ENCODE peak calls at places on chromosomes 6 and 20, in six cellular contexts. L, B, S, T, W and J are unnamed samples.

GRCh38 chr20:41776450-41776849 is 158.3 kb upstream of the CHD6 start:
- DNase-seq in S (no peak), W (no peak), B (no peak), T (no peak), L (no peak), J (no peak)

GRCh38 chr20:51467971-51468626 is 74.4 kb downstream of the NFATC2 start:
- DNase-seq in T (no peak), L (no peak), B (no peak), W (no peak), S (peak), J (no peak)

GRCh38 chr20:40314278-40314677 is 374.8 kb downstream of the MAFB start:
- DNase-seq in S (no peak), T (no peak), W (no peak), B (no peak), L (no peak), J (no peak)

GRCh38 chr6:25056130-25056529 is 120.4 kb upstream of the RIPOR2 start:
- DNase-seq in W (no peak), L (no peak), S (peak), T (no peak), B (no peak), J (no peak)

GRCh38 chr6:166931426-166931970 is 24.9 kb downstream of the RNASET2 start:
- DNase-seq in T (no peak), L (no peak), B (no peak), S (peak), W (no peak), J (no peak)

GRCh38 chr6:107435798-107436197 is 23.6 kb downstream of the PDSS2 start:
- DNase-seq in B (no peak), L (no peak), T (peak), W (no peak), S (no peak), J (no peak)

GRCh38 chr20:55684578-55684977 is 320.7 kb downstream of the CBLN4 start:
- DNase-seq in W (no peak), B (peak), L (no peak), T (no peak), S (no peak), J (no peak)

GRCh38 chr6:45589367-45589766 is 211.6 kb upstream of the SUPT3H start:
- DNase-seq in S (no peak), B (no peak), W (no peak), L (no peak), T (no peak), J (no peak)

GRCh38 chr20:62752671-62753501 is 43.4 kb upstream of the MRGBP start:
- DNase-seq in B (no peak), T (peak), L (peak), W (no peak), S (peak), J (no peak)

GRCh38 chr6:3402310-3403243 is 54.3 kb downstream of the SLC22A23 start:
- DNase-seq in B (no peak), T (no peak), S (no peak), W (peak), L (no peak), J (no peak)

GRCh38 chr6:102204336-102204735 is 810.8 kb downstream of the GRIK2 start:
- DNase-seq in W (no peak), L (no peak), T (no peak), S (no peak), B (no peak), J (no peak)

GRCh38 chr6:108027594-108027993 is 46.9 kb downstream of the OSTM1 start:
- DNase-seq in L (no peak), B (no peak), T (no peak), S (no peak), W (no peak), J (no peak)

GRCh38 chr20:24033151-24033550 is 44.6 kb upstream of the GGTLC1 start:
- DNase-seq in W (no peak), B (no peak), T (no peak), L (no peak), S (no peak), J (no peak)

GRCh38 chr6:7311920-7312615 is 931 bp downstream of the SSR1 start:
- DNase-seq in T (peak), S (no peak), W (no peak), B (no peak), L (no peak), J (no peak)

GRCh38 chr20:62014488-62014775 is 51.2 kb downstream of the TAF4 start:
- DNase-seq in T (no peak), L (no peak), B (no peak), W (no peak), S (no peak), J (no peak)

GRCh38 chr6:16764188-16764950 is 3.1 kb upstream of the ATXN1 start:
- DNase-seq in W (no peak), S (no peak), L (no peak), T (peak), B (no peak), J (no peak)

GRCh38 chr6:169719117-169719516 is 5.2 kb downstream of the PHF10 start:
- DNase-seq in B (no peak), S (no peak), W (no peak), L (no peak), T (no peak), J (no peak)

GRCh38 chr20:32749914-32750637 is 6.8 kb upstream of the COMMD7 start:
- DNase-seq in B (no peak), S (no peak), W (no peak), T (peak), L (no peak), J (no peak)

GRCh38 chr20:57848282-57848681 is 138.5 kb upstream of the PMEPA1 start:
- DNase-seq in W (no peak), B (no peak), T (no peak), S (no peak), L (no peak), J (no peak)

GRCh38 chr6:3319801-3320200 is 61.1 kb downstream of the PSMG4 start:
- DNase-seq in T (no peak), S (peak), W (peak), L (no peak), B (no peak), J (no peak)

GRCh38 chr6:112337209-112337638 is 9.9 kb upstream of the RFPL4B start:
- DNase-seq in B (peak), S (no peak), L (peak), W (peak), T (peak), J (peak)

GRCh38 chr6:168796106-168796505 is 355.1 kb downstream of the SMOC2 start:
- DNase-seq in L (no peak), T (no peak), S (no peak), B (no peak), W (no peak), J (no peak)

GRCh38 chr6:74891358-74891811 is 314.5 kb downstream of the COL12A1 start:
- DNase-seq in L (peak), B (no peak), S (no peak), T (peak), W (peak), J (peak)

DNA sequence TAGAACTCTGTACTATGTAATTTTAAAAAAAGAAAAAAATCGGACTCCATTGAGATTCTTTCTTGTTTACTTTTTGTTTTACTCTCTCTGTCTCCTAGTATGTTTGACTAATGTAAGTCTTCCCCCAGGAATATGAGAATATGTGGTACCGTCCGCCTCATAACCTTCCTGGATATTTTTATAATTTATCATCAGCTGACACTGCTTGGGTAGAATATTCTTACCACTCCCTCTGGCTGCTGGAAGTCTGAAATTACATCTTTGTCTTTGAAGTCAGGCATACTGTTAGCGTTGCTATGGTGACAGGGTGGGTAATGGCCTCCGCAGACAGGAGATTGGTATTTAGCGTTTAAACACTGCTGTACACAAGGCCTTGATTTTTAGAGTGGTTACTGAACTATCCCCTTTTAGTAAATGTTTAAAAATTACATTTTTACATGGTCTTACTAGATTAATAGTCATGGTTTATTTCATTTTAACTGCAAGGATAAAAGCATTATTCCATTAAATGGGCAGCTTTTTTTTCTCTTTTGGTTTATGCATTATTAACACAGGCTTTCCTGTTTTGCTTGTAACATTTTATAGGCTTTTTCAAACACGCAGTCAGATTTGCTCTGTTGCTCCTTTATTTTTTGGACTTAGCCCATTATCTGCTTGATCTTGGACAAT is 176.4 kb downstream of the ARID1B start:
- DNase-seq in L (peak), W (peak), T (peak), B (peak), S (no peak), J (peak)
- H3K4me3 ChIP-seq in L (peak), W (no peak), T (peak), B (no peak), S (no peak), J (peak)

DNA sequence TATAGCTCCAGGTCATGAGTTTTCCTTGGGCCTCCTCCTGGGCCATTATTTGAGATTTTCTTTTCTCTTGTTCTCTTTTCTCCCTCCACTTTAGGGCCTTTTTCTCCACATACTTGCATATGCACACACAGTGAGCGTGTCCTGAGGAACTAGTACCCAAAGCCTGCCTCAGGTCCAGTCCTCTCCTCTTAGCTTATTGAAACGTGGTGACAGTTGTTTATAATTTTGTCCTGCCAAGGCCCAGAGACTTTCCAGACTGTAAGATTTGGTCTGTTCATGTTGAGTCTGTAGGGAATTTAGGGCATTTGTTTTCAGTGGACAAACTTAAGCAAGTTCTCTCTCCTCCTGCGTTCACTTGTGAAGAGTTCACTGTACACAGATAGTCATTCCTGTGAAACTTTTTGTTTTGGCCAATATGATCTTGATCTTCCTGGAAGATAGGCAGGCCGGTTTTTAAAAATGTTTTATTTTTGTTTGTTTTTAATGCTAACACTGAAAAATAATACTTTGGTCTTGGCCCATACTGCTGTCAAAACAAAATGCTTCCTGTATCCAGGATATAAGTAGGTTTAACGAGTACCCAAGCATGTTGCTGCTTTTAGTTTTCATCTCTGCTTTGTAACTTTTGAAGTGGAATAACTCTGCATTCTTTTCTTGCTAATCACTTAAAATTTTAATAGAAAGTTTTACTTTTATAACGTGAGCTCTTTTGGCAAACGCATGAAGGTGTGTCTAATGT is 20.7 kb downstream of the LRRC1 start:
- DNase-seq in S (no peak), T (peak), B (no peak), L (no peak), W (no peak), J (no peak)
- H3K4me3 ChIP-seq in S (no peak), T (no peak), B (no peak), L (no peak), W (no peak), J (no peak)

DNA sequence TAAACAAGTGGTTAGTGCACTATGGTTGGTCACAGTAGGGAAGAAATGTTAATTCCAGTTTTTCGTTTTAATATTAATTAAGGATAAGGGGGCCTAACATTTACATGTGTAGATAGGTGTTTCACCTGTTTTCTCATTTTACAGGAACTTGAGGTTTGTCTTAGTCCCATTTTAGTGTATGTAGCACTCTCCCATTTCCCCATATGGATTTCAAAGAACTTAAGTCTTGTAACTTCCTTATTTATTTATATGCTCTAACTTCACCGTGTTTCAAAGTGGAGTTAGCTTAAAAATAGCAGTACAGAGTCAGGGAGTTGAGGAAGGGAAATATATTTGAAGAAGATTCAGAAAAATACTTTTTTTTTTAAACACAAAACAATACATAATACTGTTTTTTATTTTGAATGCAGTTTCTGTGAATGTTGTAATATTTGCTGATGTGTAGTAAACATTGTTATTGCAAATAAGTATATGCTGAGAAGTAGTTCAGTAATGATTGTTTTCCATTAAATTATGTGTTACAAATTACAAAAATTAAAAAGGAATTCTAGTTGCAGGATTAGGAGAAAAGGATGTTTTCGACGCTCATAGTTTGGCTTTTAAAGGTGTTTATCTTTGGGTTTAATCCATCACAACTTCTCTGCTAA is 3.5 kb downstream of the SCAF8 start:
- DNase-seq in B (no peak), T (no peak), W (no peak), L (no peak), S (no peak), J (no peak)
- H3K4me3 ChIP-seq in B (no peak), T (peak), W (no peak), L (no peak), S (no peak), J (no peak)

GRCh38 chr6:4451718-4452117 is 316.3 kb upstream of the ECI2 start:
- DNase-seq in B (no peak), W (no peak), S (no peak), T (no peak), L (no peak), J (no peak)
- H3K4me3 ChIP-seq in B (no peak), W (no peak), S (no peak), T (no peak), L (no peak), J (no peak)

GRCh38 chr20:44170796-44171410 is 16.1 kb downstream of the JPH2 start:
- DNase-seq in B (no peak), T (no peak), L (no peak), S (no peak), W (no peak), J (no peak)

GRCh38 chr20:44166008-44166407 is 21.0 kb downstream of the JPH2 start:
- DNase-seq in W (no peak), T (peak), L (no peak), B (peak), S (no peak), J (no peak)

GRCh38 chr20:44167736-44168135 is 19.3 kb downstream of the JPH2 start:
- DNase-seq in T (no peak), L (no peak), S (no peak), B (no peak), W (no peak), J (no peak)

GRCh38 chr20:44171775-44172571 is 15.0 kb downstream of the JPH2 start:
- DNase-seq in W (peak), S (no peak), L (no peak), B (no peak), T (no peak), J (no peak)

GRCh38 chr20:44166477-44166876 is 20.5 kb downstream of the JPH2 start:
- DNase-seq in L (no peak), S (no peak), W (peak), T (peak), B (peak), J (peak)
- H3K4me3 ChIP-seq in L (no peak), S (no peak), W (no peak), T (no peak), B (no peak), J (peak)

GRCh38 chr6:4693566-4693965 is 82.6 kb upstream of the CDYL start:
- DNase-seq in L (no peak), B (no peak), W (no peak), T (no peak), S (no peak), J (no peak)
- H3K4me3 ChIP-seq in L (no peak), B (no peak), W (no peak), T (no peak), S (no peak), J (no peak)

GRCh38 chr6:134549854-134550253 is 231.9 kb upstream of the SGK1 start:
- DNase-seq in T (no peak), L (no peak), B (no peak), S (no peak), W (no peak), J (no peak)

GRCh38 chr6:134553941-134554340 is 236.0 kb upstream of the SGK1 start:
- DNase-seq in B (no peak), W (no peak), T (no peak), L (no peak), S (no peak), J (no peak)

GRCh38 chr6:134555672-134556071 is 237.8 kb upstream of the SGK1 start:
- DNase-seq in L (no peak), S (no peak), W (no peak), B (no peak), T (no peak), J (no peak)

GRCh38 chr6:134550604-134551003 is 232.7 kb upstream of the SGK1 start:
- DNase-seq in L (peak), B (no peak), W (no peak), S (no peak), T (peak), J (no peak)

DNA sequence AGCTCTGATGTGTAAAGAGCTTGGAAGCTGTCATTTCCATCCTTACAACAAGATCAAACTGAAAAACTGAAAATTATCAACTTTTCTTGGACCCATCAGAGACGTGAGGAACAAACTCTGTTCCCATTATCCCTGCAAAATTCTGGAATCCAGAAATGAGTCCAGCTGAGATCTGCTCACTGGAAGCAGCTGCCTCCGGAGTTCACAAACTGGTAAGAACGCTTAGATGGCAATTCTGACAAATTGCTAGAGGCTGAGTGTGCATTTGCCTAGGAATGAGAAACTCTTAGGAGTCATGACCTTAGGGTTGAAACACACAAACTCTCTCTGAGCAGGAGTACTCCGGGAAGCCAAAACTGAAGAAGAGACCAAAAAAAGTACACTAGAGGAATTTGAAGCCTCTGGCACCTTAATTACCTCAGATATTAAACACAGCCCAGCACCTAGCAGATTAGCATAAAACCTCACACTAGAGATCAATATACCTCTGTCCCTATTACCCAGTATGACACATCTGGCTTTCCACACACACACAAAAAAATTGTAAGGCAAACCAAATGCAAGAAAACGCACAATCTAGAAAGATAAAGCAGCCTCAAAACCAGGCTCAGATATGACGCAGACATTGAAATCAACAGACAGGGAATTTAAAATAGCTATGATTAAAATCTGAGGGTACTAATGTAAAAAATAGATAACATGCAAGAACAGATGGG is 233.5 kb upstream of the SGK1 start:
- DNase-seq in B (no peak), T (peak), W (no peak), L (peak), S (no peak), J (no peak)
- H3K4me3 ChIP-seq in B (no peak), T (peak), W (no peak), L (peak), S (no peak), J (no peak)

GRCh38 chr6:28710466-28711191 is 184.9 kb downstream of the GPX5 start:
- DNase-seq in T (peak), B (no peak), L (no peak), W (no peak), S (no peak), J (no peak)
- H3K4me3 ChIP-seq in T (no peak), B (no peak), L (no peak), W (no peak), S (no peak), J (no peak)

GRCh38 chr6:104940881-104941693 is 15.8 kb upstream of the LIN28B start:
- DNase-seq in S (peak), L (no peak), T (peak), B (no peak), W (no peak), J (no peak)
- H3K4me3 ChIP-seq in S (peak), L (peak), T (peak), B (no peak), W (no peak), J (peak)